ENCODE peak calls at places on chromosome 16, in four cellular contexts. G, S, X and R are unnamed samples.

GRCh38 chr16:70689970-70690905 is 4.4 kb upstream of the MTSS2 start:
- DNase-seq in S (no peak), X (no peak), G (no peak), R (no peak)

GRCh38 chr16:67936124-67936875 is at the start of gene PSMB10:
- DNase-seq in X (peak), S (no peak), G (no peak), R (peak)

GRCh38 chr16:68065716-68066305 is 19.4 kb upstream of the NFATC3 start:
- DNase-seq in G (no peak), S (no peak), X (no peak), R (no peak)

GRCh38 chr16:54685682-54686081 is 245.0 kb upstream of the IRX5 start:
- DNase-seq in X (no peak), G (no peak), S (no peak), R (no peak)

GRCh38 chr16:15542261-15542660 is 100.7 kb downstream of the MARF1 start:
- DNase-seq in G (no peak), S (no peak), X (no peak), R (no peak)

GRCh38 chr16:27385398-27385797 is 16.6 kb upstream of the IL21R start:
- DNase-seq in G (no peak), S (no peak), X (no peak), R (no peak)

GRCh38 chr16:31298958-31299357 is 39.2 kb downstream of the ITGAM start:
- DNase-seq in G (peak), X (no peak), S (peak), R (no peak)

GRCh38 chr16:88469615-88470395 is 16.7 kb downstream of the ZFPM1 start:
- DNase-seq in X (no peak), S (no peak), G (no peak), R (no peak)

GRCh38 chr16:88856122-88856827 is 472 bp downstream of the GALNS start:
- DNase-seq in G (no peak), X (peak), S (no peak), R (no peak)

GRCh38 chr16:55643161-55643970 is 12.4 kb upstream of the SLC6A2 start:
- DNase-seq in X (no peak), S (peak), G (no peak), R (no peak)

GRCh38 chr16:73464834-73465233 is 416.9 kb upstream of the ZFHX3 start:
- DNase-seq in G (no peak), S (no peak), X (no peak), R (no peak)

GRCh38 chr16:22317001-22317530 is 19.9 kb downstream of the POLR3E start:
- DNase-seq in G (no peak), S (no peak), X (no peak), R (no peak)

GRCh38 chr16:84617068-84617630 is 729 bp downstream of the COTL1 start:
- DNase-seq in X (peak), S (no peak), G (no peak), R (peak)

GRCh38 chr16:71311553-71312158 is 22.5 kb upstream of the CMTR2 start:
- DNase-seq in X (peak), G (no peak), S (peak), R (peak)

GRCh38 chr16:74297296-74297665 is 667 bp downstream of the PSMD7 start:
- DNase-seq in X (no peak), S (no peak), G (no peak), R (peak)

GRCh38 chr16:71569621-71570020 is 7.3 kb downstream of the TAT start:
- DNase-seq in S (no peak), X (no peak), G (no peak), R (no peak)

GRCh38 chr16:2816751-2817495 is at the start of gene PRSS21:
- DNase-seq in G (no peak), X (peak), S (no peak), R (no peak)

GRCh38 chr16:87653234-87653633 is 50.9 kb downstream of the JPH3 start:
- DNase-seq in S (peak), G (no peak), X (no peak), R (peak)

GRCh38 chr16:4910828-4911227 is 26.1 kb downstream of the PPL start:
- DNase-seq in G (no peak), S (no peak), X (no peak), R (no peak)

GRCh38 chr16:29148867-29149272 is 164.0 kb downstream of the LAT start:
- DNase-seq in G (no peak), S (no peak), X (no peak), R (no peak)

GRCh38 chr16:85238233-85238647 is 126.0 kb upstream of the CIBAR2 start:
- DNase-seq in G (no peak), X (peak), S (no peak), R (peak)

GRCh38 chr16:4293822-4294457 is 21.1 kb upstream of the TFAP4 start:
- DNase-seq in X (peak), G (no peak), S (peak), R (peak)

GRCh38 chr16:65574311-65574966 is 452.6 kb upstream of the CDH11 start:
- DNase-seq in G (no peak), X (no peak), S (no peak), R (no peak)

GRCh38 chr16:89922884-89923639 is at the start of gene TUBB3:
- DNase-seq in G (no peak), S (peak), X (peak), R (peak)

GRCh38 chr16:86389566-86390328 is 120.6 kb upstream of the FOXF1 start:
- DNase-seq in S (no peak), G (no peak), X (no peak), R (no peak)

GRCh38 chr16:85686912-85687591 is 1.7 kb downstream of the GINS2 start:
- DNase-seq in G (no peak), X (no peak), S (no peak), R (no peak)

GRCh38 chr16:23296994-23297393 is 5.1 kb upstream of the SCNN1B start:
- DNase-seq in S (peak), X (peak), G (no peak), R (peak)

GRCh38 chr16:66091462-66091861 is 275.0 kb upstream of the CDH5 start:
- DNase-seq in X (no peak), S (no peak), G (no peak), R (no peak)

GRCh38 chr16:27315333-27316037 is 1.7 kb downstream of the IL4R start:
- DNase-seq in X (peak), G (no peak), S (peak), R (no peak)

GRCh38 chr16:67326472-67327309 is at the start of the genes KCTD19 and LRRC36:
- DNase-seq in X (peak), S (peak), G (no peak), R (peak)

GRCh38 chr16:27448531-27449433 is 46.8 kb downstream of the IL21R start:
- DNase-seq in S (no peak), X (no peak), G (no peak), R (peak)

GRCh38 chr16:11296706-11297491 is 15.8 kb upstream of the PRM1 start:
- DNase-seq in S (no peak), X (no peak), G (peak), R (no peak)
- TF ChIP-seq CHD2 in S (no peak), X (no peak), G (no peak), R (no peak)

GRCh38 chr16:1778200-1779179 is 3.9 kb downstream of the SPSB3 start:
- DNase-seq in X (peak), S (no peak), G (no peak), R (no peak)

GRCh38 chr16:1777375-1778199 is 4.7 kb upstream of the MRPS34 start:
- DNase-seq in S (no peak), X (no peak), G (no peak), R (no peak)

GRCh38 chr16:1780677-1781072 is 1.7 kb downstream of the SPSB3 start:
- DNase-seq in X (no peak), G (no peak), S (no peak), R (no peak)

GRCh38 chr16:1779741-1780676 is 2.4 kb downstream of the SPSB3 start:
- DNase-seq in X (no peak), G (no peak), S (no peak), R (no peak)

DNA sequence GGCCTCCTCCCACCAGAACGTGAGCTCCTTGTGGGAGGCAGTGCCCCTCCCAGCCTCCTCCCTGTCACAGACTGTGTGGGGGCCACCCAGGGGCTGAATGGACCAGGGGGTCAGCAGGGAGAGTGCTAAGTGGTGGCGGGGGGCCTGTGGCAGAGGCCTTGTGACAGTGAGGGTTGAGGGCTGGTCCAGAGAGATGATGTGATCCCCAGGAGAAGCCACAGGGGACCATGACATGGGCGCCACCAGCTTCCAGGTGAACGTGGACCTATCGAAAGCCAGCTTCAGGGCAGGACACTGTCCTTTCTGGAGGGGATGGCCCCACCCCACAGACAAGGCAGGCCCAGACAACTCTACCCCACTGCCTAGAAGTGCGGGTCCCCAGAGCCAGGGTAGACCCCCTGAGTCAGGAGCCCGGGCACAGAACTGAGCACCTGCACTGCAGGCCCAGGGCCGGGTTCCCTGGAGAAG is 3.1 kb downstream of the SPSB3 start:
- DNase-seq in G (no peak), X (no peak), S (no peak), R (no peak)
- TF ChIP-seq CHD2 in G (no peak), X (no peak), S (no peak), R (no peak)

DNA sequence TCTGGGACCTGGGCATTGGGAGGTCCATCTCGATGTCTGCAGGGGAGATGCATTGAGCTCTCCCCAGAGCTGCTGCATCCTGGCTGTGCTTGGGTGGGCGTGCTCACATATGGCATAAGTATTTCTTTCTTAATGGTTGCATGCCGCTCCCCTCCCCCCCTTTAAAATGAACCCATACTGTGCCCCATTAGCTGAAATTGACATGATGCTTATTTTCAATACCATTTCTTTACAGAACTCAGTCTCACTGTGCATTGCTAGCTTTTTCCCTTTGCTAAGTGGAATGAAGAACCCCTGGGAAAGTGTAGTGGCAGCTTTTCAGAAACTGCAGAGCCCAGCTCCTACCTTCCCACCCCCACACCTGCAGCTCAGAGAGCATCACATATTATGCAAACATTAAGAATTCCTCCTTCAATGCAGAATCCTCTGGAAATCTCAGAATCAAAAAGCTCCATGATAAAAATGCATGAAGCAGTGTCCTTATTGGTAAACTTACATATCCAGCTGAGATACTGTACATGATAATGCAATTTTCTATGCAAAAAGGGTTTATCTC is 56.4 kb downstream of the HS3ST4 start:
- DNase-seq in X (no peak), S (no peak), G (no peak), R (no peak)
- TF ChIP-seq CHD2 in X (no peak), S (no peak), G (no peak), R (no peak)

GRCh38 chr16:1132431-1132830 is 20.5 kb upstream of the CACNA1H start:
- DNase-seq in X (no peak), G (no peak), S (no peak), R (no peak)

GRCh38 chr16:1134776-1135458 is 18.0 kb upstream of the CACNA1H start:
- DNase-seq in S (no peak), X (no peak), G (no peak), R (no peak)

GRCh38 chr16:1135459-1135825 is 17.5 kb upstream of the CACNA1H start:
- DNase-seq in X (no peak), G (no peak), S (no peak), R (no peak)

GRCh38 chr16:1133271-1133670 is 19.6 kb upstream of the CACNA1H start:
- DNase-seq in X (no peak), S (no peak), G (no peak), R (no peak)

DNA sequence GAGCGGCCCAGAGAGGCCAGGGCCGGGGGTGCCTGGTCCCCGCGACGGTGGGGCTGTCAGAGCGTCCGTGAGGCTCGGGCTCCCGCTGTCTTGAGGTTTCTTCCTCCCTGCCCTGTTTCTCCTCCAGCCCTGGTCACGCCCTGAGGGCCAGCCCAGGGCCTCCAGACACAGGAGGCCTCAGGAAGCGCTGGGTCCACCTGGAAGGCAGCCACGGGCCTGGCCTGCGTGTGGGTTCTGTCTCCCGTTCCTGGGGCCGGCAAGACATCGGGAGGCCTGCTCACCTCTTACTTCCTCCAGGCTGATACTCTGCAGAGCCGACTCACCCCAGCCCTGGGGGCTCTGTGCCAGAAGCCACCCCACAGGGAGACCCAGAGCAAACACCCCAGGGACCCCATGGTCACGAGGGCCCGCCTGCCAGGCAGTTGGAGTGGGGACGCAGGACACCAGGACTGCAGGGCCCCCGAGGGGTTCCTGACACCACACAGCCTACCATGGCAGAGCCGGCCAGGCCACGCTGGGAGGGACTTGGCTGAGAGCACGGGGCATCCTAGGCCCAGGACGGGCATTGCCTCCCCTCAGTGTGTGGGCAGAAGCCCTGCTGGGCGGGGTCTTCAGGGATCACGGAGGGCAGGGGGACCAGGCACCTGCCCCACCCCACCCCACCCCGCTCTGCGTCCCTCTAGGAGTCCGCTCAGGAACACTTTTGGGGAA is 18.9 kb upstream of the CACNA1H start:
- DNase-seq in X (no peak), G (no peak), S (no peak), R (no peak)
- TF ChIP-seq CHD2 in X (no peak), G (no peak), S (no peak), R (no peak)